ENCODE peak calls at places on chromosomes 2 and 18, in four cellular contexts. E is fibroblast of mammary gland; Q is activated naive CD4-positive, alpha-beta T cell; D is activated T-cell treated with anti-CD3 and anti-CD28 coated beads for 1 hour. C is an unnamed sample.

GRCh38 chr2:33135645-33136044 is 188.9 kb downstream of the LTBP1 start:
- DNase-seq in D (no peak), E (peak), Q (no peak), C (no peak)

GRCh38 chr2:173414823-173415322 is 60.2 kb downstream of the CDCA7 start:
- DNase-seq in Q (no peak), D (no peak), E (peak), C (peak)

GRCh38 chr2:107986278-107987217 is at the start of gene SLC5A7:
- DNase-seq in E (no peak), Q (no peak), D (no peak), C (no peak)

GRCh38 chr2:29573602-29574001 is 347.8 kb downstream of the ALK start:
- DNase-seq in Q (no peak), E (no peak), D (no peak), C (no peak)

GRCh38 chr2:166881177-166881576 is 7.1 kb upstream of the XIRP2 start:
- DNase-seq in D (no peak), E (no peak), Q (no peak), C (no peak)

GRCh38 chr2:240369725-240370585 is 65.5 kb upstream of the GPC1 start:
- DNase-seq in E (peak), Q (no peak), D (no peak), C (peak)

GRCh38 chr2:186429095-186429494 is 57.0 kb upstream of the ZC3H15 start:
- DNase-seq in Q (no peak), E (peak), D (no peak), C (no peak)

GRCh38 chr2:160347269-160347863 is 146.2 kb downstream of the RBMS1 start:
- DNase-seq in Q (no peak), D (no peak), E (no peak), C (no peak)

GRCh38 chr18:4870177-4870773 is 326.8 kb downstream of the AKAIN1 start:
- DNase-seq in E (peak), D (no peak), Q (no peak), C (no peak)

C was measured in ACHN.